ENCODE peak calls at places on chromosomes 12 and 14, in seven cellular contexts. H is uterus; N is Peyer's patch; I is CD8-positive, alpha-beta T cell; G is PC-3; U is pancreas; A is left ventricle myocardium inferior. Z is an unnamed sample.

GRCh38 chr12:104596876-104597833 is 140.4 kb downstream of the CHST11 start:
- DNase-seq in H (no peak), I (no peak), G (peak), A (no peak), U (no peak), N (no peak), Z (no peak)

GRCh38 chr14:90534091-90534837 is 137.4 kb downstream of the CALM1 start:
- DNase-seq in H (no peak), A (no peak), G (no peak), I (no peak), U (no peak), N (no peak), Z (no peak)

GRCh38 chr12:99381992-99382391 is 265.6 kb upstream of the GARIN6 start:
- DNase-seq in N (no peak), H (no peak), G (peak), U (no peak), A (no peak), I (no peak), Z (no peak)

GRCh38 chr12:58028294-58028693 is 86.9 kb downstream of the ATP23 start:
- DNase-seq in A (no peak), U (no peak), I (no peak), G (peak), H (no peak), N (no peak), Z (no peak)

GRCh38 chr12:65449400-65449799 is 170.9 kb downstream of the MSRB3 start:
- DNase-seq in I (no peak), U (no peak), N (no peak), A (no peak), G (peak), H (no peak), Z (no peak)

GRCh38 chr14:93114713-93115068 is 1.0 kb downstream of the ITPK1 start:
- DNase-seq in N (peak), U (no peak), I (no peak), G (no peak), H (peak), A (peak), Z (peak)

GRCh38 chr12:5254703-5255102 is 177.2 kb upstream of the NTF3 start:
- DNase-seq in I (no peak), N (no peak), U (no peak), A (no peak), H (no peak), G (no peak), Z (no peak)

GRCh38 chr14:84254205-84254788 is 1275.6 kb upstream of the FLRT2 start:
- DNase-seq in H (peak), U (no peak), G (no peak), N (no peak), I (no peak), A (no peak), Z (no peak)

GRCh38 chr14:101336203-101336602 is 225.1 kb upstream of the DIO3 start:
- DNase-seq in G (no peak), I (no peak), U (no peak), N (no peak), A (no peak), H (no peak), Z (no peak)

GRCh38 chr14:95609398-95609990 is 74.6 kb downstream of the GLRX5 start:
- DNase-seq in A (no peak), I (no peak), H (no peak), G (peak), N (no peak), U (peak), Z (no peak)

GRCh38 chr14:51636109-51636508 is 15.6 kb upstream of the FRMD6 start:
- DNase-seq in A (no peak), N (no peak), G (no peak), H (no peak), I (no peak), U (no peak), Z (no peak)

GRCh38 chr14:97634786-97635185 is 837.6 kb downstream of the VRK1 start:
- DNase-seq in N (no peak), A (no peak), I (no peak), H (no peak), G (peak), U (no peak), Z (no peak)

GRCh38 chr12:71393625-71394024 is 46.0 kb upstream of the LGR5 start:
- DNase-seq in G (no peak), N (no peak), I (no peak), U (no peak), H (no peak), A (no peak), Z (no peak)

GRCh38 chr12:28374556-28374955 is 184.3 kb downstream of the CCDC91 start:
- DNase-seq in U (no peak), A (no peak), I (no peak), N (no peak), H (no peak), G (peak), Z (no peak)

GRCh38 chr12:102095677-102096263 is 24.1 kb downstream of the NUP37 start:
- DNase-seq in U (no peak), I (no peak), A (no peak), N (no peak), H (no peak), G (peak), Z (no peak)

GRCh38 chr12:103257763-103258162 is 238.0 kb downstream of the C12orf42 start:
- DNase-seq in G (no peak), H (no peak), N (no peak), U (no peak), A (no peak), I (no peak), Z (no peak)

GRCh38 chr12:68538722-68539614 is 71.7 kb upstream of the RAP1B start:
- DNase-seq in U (no peak), A (peak), G (no peak), I (peak), N (peak), H (peak), Z (no peak)

GRCh38 chr12:71092290-71092689 is 65.5 kb downstream of the TSPAN8 start:
- DNase-seq in N (no peak), U (no peak), I (no peak), H (no peak), G (peak), A (no peak), Z (no peak)

GRCh38 chr14:69712637-69713088 is 54.3 kb upstream of the SRSF5 start:
- DNase-seq in U (peak), H (peak), N (peak), I (no peak), G (no peak), A (peak), Z (no peak)

GRCh38 chr12:24864796-24865125 is 84.1 kb downstream of the BCAT1 start:
- DNase-seq in N (no peak), H (no peak), I (no peak), U (no peak), A (no peak), G (no peak), Z (no peak)

GRCh38 chr12:96454396-96454795 is 35.0 kb upstream of the CFAP54 start:
- DNase-seq in I (no peak), U (no peak), N (no peak), G (peak), H (no peak), A (no peak), Z (no peak)
- H3K27ac ChIP-seq in I (no peak), U (no peak), N (no peak), G (peak), H (no peak), A (no peak), Z (no peak)

GRCh38 chr12:122722347-122722746 is 5.7 kb upstream of the HCAR3 start:
- DNase-seq in A (no peak), H (no peak), N (no peak), I (no peak), U (no peak), G (no peak), Z (no peak)
- H3K27ac ChIP-seq in A (no peak), H (no peak), N (no peak), I (no peak), U (no peak), G (no peak), Z (no peak)

GRCh38 chr12:114616081-114616480 is 67.9 kb downstream of the TBX3 start:
- DNase-seq in A (no peak), U (no peak), I (no peak), N (no peak), G (no peak), H (no peak), Z (no peak)
- H3K27ac ChIP-seq in A (no peak), U (no peak), I (no peak), N (no peak), G (no peak), H (no peak), Z (no peak)

DNA sequence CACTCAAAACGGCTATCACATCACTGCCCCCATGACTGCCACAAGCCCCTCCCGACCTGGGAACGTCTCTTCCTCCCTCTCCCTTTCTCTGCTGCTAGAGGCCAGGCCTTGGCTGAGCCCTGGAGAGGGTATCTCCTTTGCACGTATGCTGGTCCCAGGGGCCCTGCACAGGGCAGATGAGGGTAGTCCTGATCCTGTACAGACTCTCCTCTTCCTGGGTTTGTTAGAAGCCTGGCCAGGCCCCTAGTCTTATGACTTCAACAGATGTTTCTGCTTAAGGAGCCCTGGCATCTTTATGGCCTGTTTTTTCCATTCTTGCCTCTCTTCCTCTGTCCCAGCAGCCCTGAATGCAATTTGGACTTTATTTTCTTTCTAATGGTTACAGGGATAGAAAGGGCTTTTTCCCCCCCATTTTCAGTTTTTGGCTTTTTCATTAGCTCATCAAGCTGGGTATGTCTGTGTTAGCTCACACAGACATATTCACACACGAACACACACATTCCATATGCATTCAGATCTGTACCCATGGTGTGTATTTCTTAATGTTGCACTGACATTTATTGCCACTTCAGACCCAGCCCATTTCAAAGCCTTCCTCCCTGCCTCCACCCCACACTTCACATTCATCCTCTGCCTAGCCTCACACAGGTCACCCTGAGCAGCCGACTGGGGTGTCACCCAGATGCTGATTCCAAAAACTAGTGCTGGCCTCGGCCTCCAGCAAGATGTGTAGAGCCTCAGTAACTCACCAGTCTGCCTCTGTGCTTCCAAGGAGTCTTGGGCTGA is 203.2 kb downstream of the ZFP36L1 start:
- DNase-seq in H (peak), G (no peak), I (no peak), N (peak), U (no peak), A (peak), Z (no peak)
- H3K27ac ChIP-seq in H (peak), G (no peak), I (no peak), N (peak), U (no peak), A (peak), Z (no peak)